ENCODE peak calls at places on chromosomes 1 and 21, in seven cellular contexts. C is aorta, Y is mammary epithelial cell, B is amniotic epithelial cell, Q is COR-L47, I is iPS DF 19.7, O is AML-193. Z is an unnamed sample.

GRCh38 chr1:20689645-20690056 is 28.2 kb downstream of the KIF17 start:
- DNase-seq in C (no peak), Y (no peak), B (no peak), Q (no peak), I (no peak), O (no peak), Z (no peak)

GRCh38 chr1:75785964-75786853 is at the start of gene RABGGTB:
- DNase-seq in C (peak), Y (peak), B (peak), Q (peak), I (peak), O (peak), Z (peak)

GRCh38 chr21:14878971-14879370 is 185.8 kb downstream of the NRIP1 start:
- DNase-seq in C (no peak), Y (peak), B (no peak), Q (no peak), I (no peak), O (no peak), Z (peak)

GRCh38 chr1:198088360-198089071 is 68.3 kb upstream of the NEK7 start:
- DNase-seq in C (no peak), Y (peak), B (peak), Q (peak), I (no peak), O (peak), Z (peak)

GRCh38 chr1:26723013-26723991 is 27.5 kb downstream of the ARID1A start:
- DNase-seq in C (peak), Y (peak), B (peak), Q (peak), I (peak), O (no peak), Z (peak)

GRCh38 chr1:39214998-39215873 is 10.7 kb downstream of the MACF1 start:
- DNase-seq in C (no peak), Y (peak), B (no peak), Q (no peak), I (no peak), O (peak), Z (peak)

GRCh38 chr1:178706467-178706866 is 18.6 kb upstream of the RALGPS2 start:
- DNase-seq in C (no peak), Y (peak), B (peak), Q (no peak), I (no peak), O (peak), Z (peak)

GRCh38 chr1:87279966-87280535 is 48.6 kb upstream of the LMO4 start:
- DNase-seq in C (no peak), Y (no peak), B (peak), Q (no peak), I (no peak), O (peak), Z (peak)

GRCh38 chr1:199684686-199685273 is 342.7 kb upstream of the NR5A2 start:
- DNase-seq in C (no peak), Y (peak), B (peak), Q (peak), I (no peak), O (peak), Z (peak)

GRCh38 chr1:172147541-172147940 is 272.9 kb upstream of the C1orf105 start:
- DNase-seq in C (no peak), Y (peak), B (no peak), Q (no peak), I (no peak), O (no peak), Z (no peak)

GRCh38 chr1:54950361-54951163 is 29.9 kb upstream of the TMEM61 start:
- DNase-seq in C (peak), Y (peak), B (peak), Q (peak), I (peak), O (peak), Z (peak)

GRCh38 chr1:165895451-165895871 is 68.0 kb downstream of the UCK2 start:
- DNase-seq in C (no peak), Y (no peak), B (peak), Q (no peak), I (no peak), O (no peak), Z (peak)

GRCh38 chr1:53878492-53879105 is 11.0 kb downstream of the YIPF1 start:
- DNase-seq in C (no peak), Y (peak), B (peak), Q (peak), I (peak), O (peak), Z (peak)

GRCh38 chr1:11761988-11762406 is at the start of gene C1orf167:
- DNase-seq in C (no peak), Y (no peak), B (no peak), Q (no peak), I (no peak), O (no peak), Z (no peak)

GRCh38 chr1:23810818-23811420 is 10.4 kb upstream of the GALE start:
- DNase-seq in C (no peak), Y (peak), B (no peak), Q (no peak), I (no peak), O (peak), Z (peak)

GRCh38 chr1:84300991-84301758 is at the start of gene SAMD13:
- DNase-seq in C (no peak), Y (peak), B (peak), Q (peak), I (no peak), O (peak), Z (peak)

GRCh38 chr1:23936481-23937176 is 23.0 kb upstream of the PNRC2 start:
- DNase-seq in C (no peak), Y (no peak), B (peak), Q (no peak), I (peak), O (no peak), Z (peak)

GRCh38 chr1:234960722-234961467 is 167.7 kb downstream of the TOMM20 start:
- DNase-seq in C (no peak), Y (no peak), B (peak), Q (no peak), I (no peak), O (no peak), Z (peak)

GRCh38 chr1:15493869-15494390 is 18.0 kb downstream of the CELA2B start:
- DNase-seq in C (no peak), Y (no peak), B (no peak), Q (no peak), I (no peak), O (no peak), Z (no peak)

GRCh38 chr1:112532074-112532473 is 23.3 kb downstream of the WNT2B start:
- DNase-seq in C (no peak), Y (no peak), B (no peak), Q (no peak), I (no peak), O (no peak), Z (peak)

GRCh38 chr21:42614811-42615342 is 38.5 kb upstream of the PDE9A start:
- DNase-seq in C (peak), Y (peak), B (peak), Q (no peak), I (no peak), O (no peak), Z (peak)

GRCh38 chr1:43056981-43057391 is 98.3 kb upstream of the SLC2A1 start:
- DNase-seq in C (no peak), Y (no peak), B (peak), Q (no peak), I (no peak), O (no peak), Z (no peak)

GRCh38 chr1:7940745-7941436 is at the start of gene TNFRSF9:
- DNase-seq in C (no peak), Y (peak), B (peak), Q (no peak), I (no peak), O (no peak), Z (peak)

GRCh38 chr1:242184955-242185354 is 186.1 kb upstream of the MAP1LC3C start:
- DNase-seq in C (no peak), Y (no peak), B (no peak), Q (peak), I (no peak), O (no peak), Z (no peak)